ENCODE peak calls at places on chromosomes 5 and 9, in four cellular contexts. J is GM13977; T is effector memory CD4-positive, alpha-beta T cell; D is small intestine. I is an unnamed sample.

GRCh38 chr9:21017092-21017491 is 14.3 kb downstream of the HACD4 start:
- DNase-seq in T (no peak), D (no peak), J (no peak), I (no peak)

GRCh38 chr5:67051164-67051563 is 145.4 kb downstream of the CD180 start:
- DNase-seq in D (peak; percentile 94), J (no peak), T (no peak), I (no peak)

GRCh38 chr9:19994296-19994695 is 205.5 kb upstream of the SLC24A2 start:
- DNase-seq in D (no peak), J (no peak), T (no peak), I (no peak)

GRCh38 chr5:108641596-108641995 is 106.1 kb upstream of the FER start:
- DNase-seq in T (no peak), J (no peak), D (no peak), I (no peak)

GRCh38 chr5:39640552-39640951 is 215.8 kb upstream of the DAB2 start:
- DNase-seq in J (no peak), T (no peak), D (no peak), I (no peak)

GRCh38 chr9:80059191-80059590 is 487.4 kb downstream of the TLE4 start:
- DNase-seq in T (no peak), J (no peak), D (no peak), I (no peak)

GRCh38 chr5:56358703-56359428 is 125.7 kb upstream of the ANKRD55 start:
- DNase-seq in J (no peak), T (no peak), D (peak; percentile 27), I (no peak)

GRCh38 chr9:70013598-70014196 is 30.0 kb upstream of the MAMDC2 start:
- DNase-seq in D (no peak), J (no peak), T (no peak), I (no peak)

GRCh38 chr5:36638056-36638455 is 31.6 kb downstream of the SLC1A3 start:
- DNase-seq in J (no peak), D (no peak), T (no peak), I (no peak)

GRCh38 chr5:95533761-95534160 is 21.0 kb downstream of the SKIC3 start:
- DNase-seq in D (no peak), J (no peak), T (no peak), I (no peak)

GRCh38 chr9:92767078-92768054 is 2.7 kb upstream of the BICD2 start:
- DNase-seq in T (no peak), J (no peak), D (no peak), I (no peak)

GRCh38 chr5:127447822-127448221 is 69.6 kb upstream of the PRRC1 start:
- DNase-seq in J (no peak), D (no peak), T (no peak), I (no peak)

GRCh38 chr5:138655530-138656245 is 80.5 kb upstream of the HSPA9 start:
- DNase-seq in T (no peak), J (no peak), D (no peak), I (no peak)

GRCh38 chr5:33806736-33807442 is 84.9 kb downstream of the ADAMTS12 start:
- DNase-seq in D (peak; percentile 9), T (no peak), J (no peak), I (no peak)

GRCh38 chr5:143650296-143650695 is 161.7 kb upstream of the HMHB1 start:
- DNase-seq in J (no peak), T (no peak), D (no peak), I (no peak)

GRCh38 chr5:143701476-143701875 is 110.5 kb upstream of the HMHB1 start:
- DNase-seq in T (no peak), D (no peak), J (no peak), I (no peak)

GRCh38 chr9:91117959-91118651 is 243.6 kb downstream of the AUH start:
- DNase-seq in D (peak; percentile 81), J (no peak), T (no peak), I (no peak)

GRCh38 chr5:95631265-95631957 is 11.5 kb downstream of the GPR150 start:
- DNase-seq in D (no peak), T (no peak), J (no peak), I (no peak)

GRCh38 chr9:132662152-132662945 is 7.4 kb downstream of the DDX31 start:
- DNase-seq in T (no peak), J (no peak), D (no peak), I (no peak)

GRCh38 chr5:38845555-38846378 is at the start of gene OSMR:
- DNase-seq in D (peak; percentile 15), J (peak; percentile 35), T (no peak), I (no peak)

GRCh38 chr9:99823392-99824377 is 2.0 kb downstream of the NR4A3 start:
- DNase-seq in D (peak; percentile 13), J (peak; percentile 73), T (peak; percentile 59), I (peak; percentile 62)

GRCh38 chr9:77514886-77515711 is 133.0 kb downstream of the GNA14 start:
- DNase-seq in J (no peak), T (no peak), D (no peak), I (no peak)

GRCh38 chr9:110928604-110929003 is 109.7 kb downstream of the LPAR1 start:
- DNase-seq in T (no peak), D (no peak), J (no peak), I (no peak)

GRCh38 chr9:18233776-18234445 is 240.0 kb upstream of the ADAMTSL1 start:
- DNase-seq in J (no peak), T (no peak), D (no peak), I (no peak)

GRCh38 chr5:17343675-17344074 is 126.2 kb downstream of the BASP1 start:
- DNase-seq in D (no peak), J (peak; percentile 36), T (no peak), I (no peak)

GRCh38 chr5:170388818-170389217 is 349 bp downstream of the KCNMB1 start:
- DNase-seq in T (no peak), J (no peak), D (no peak), I (no peak)

GRCh38 chr5:96427823-96428222 is 5.2 kb downstream of the PCSK1 start:
- DNase-seq in D (no peak), J (no peak), T (no peak), I (no peak)